ENCODE peak calls at places on chromosome 5, in seven cellular contexts. One of them, this sample, is unnamed.

GRCh38 chr5:175383350-175383749 is 60.6 kb downstream of the DRD1 start:
- DNase-seq in hepatocyte: no peak
- DNase-seq in NCI-H2081: no peak
- DNase-seq in MCF 10A: no peak
- DNase-seq in AG04450: no peak
- DNase-seq in ovary: no peak
- DNase-seq in choroid plexus epithelial cell: no peak
- DNase-seq in this sample: no peak

GRCh38 chr5:95066048-95066447 is 218.8 kb downstream of the MCTP1 start:
- DNase-seq in hepatocyte: no peak
- DNase-seq in NCI-H2081: no peak
- DNase-seq in MCF 10A: no peak
- DNase-seq in AG04450: no peak
- DNase-seq in ovary: no peak
- DNase-seq in choroid plexus epithelial cell: no peak
- DNase-seq in this sample: no peak

GRCh38 chr5:181114844-181115778 is 15.9 kb downstream of the OR2V1 start:
- DNase-seq in hepatocyte: peak; percentile 24
- DNase-seq in NCI-H2081: no peak
- DNase-seq in MCF 10A: peak; percentile 42
- DNase-seq in AG04450: peak; percentile 21
- DNase-seq in ovary: no peak
- DNase-seq in choroid plexus epithelial cell: peak; percentile 39
- DNase-seq in this sample: no peak

GRCh38 chr5:160311491-160312138 is 749 bp downstream of the CCNJL start:
- DNase-seq in hepatocyte: peak; percentile 38
- DNase-seq in NCI-H2081: no peak
- DNase-seq in MCF 10A: no peak
- DNase-seq in AG04450: no peak
- DNase-seq in ovary: peak; percentile 59
- DNase-seq in choroid plexus epithelial cell: no peak
- DNase-seq in this sample: no peak

GRCh38 chr5:35230043-35230611 is at the start of gene PRLR:
- DNase-seq in hepatocyte: peak; percentile 77
- DNase-seq in NCI-H2081: no peak
- DNase-seq in MCF 10A: peak; percentile 85
- DNase-seq in AG04450: no peak
- DNase-seq in ovary: peak; percentile 60
- DNase-seq in choroid plexus epithelial cell: peak; percentile 44
- DNase-seq in this sample: peak; percentile 86

GRCh38 chr5:80837679-80838078 is 122.5 kb upstream of the RASGRF2 start:
- DNase-seq in hepatocyte: no peak
- DNase-seq in NCI-H2081: no peak
- DNase-seq in MCF 10A: no peak
- DNase-seq in AG04450: no peak
- DNase-seq in ovary: no peak
- DNase-seq in choroid plexus epithelial cell: no peak
- DNase-seq in this sample: peak; percentile 11

GRCh38 chr5:177105546-177106476 is 19.1 kb downstream of the FGFR4 start:
- DNase-seq in hepatocyte: no peak
- DNase-seq in NCI-H2081: no peak
- DNase-seq in MCF 10A: no peak
- DNase-seq in AG04450: no peak
- DNase-seq in ovary: no peak
- DNase-seq in choroid plexus epithelial cell: no peak
- DNase-seq in this sample: no peak

GRCh38 chr5:132840896-132841818 is 10.7 kb upstream of the SHROOM1 start:
- DNase-seq in hepatocyte: no peak
- DNase-seq in NCI-H2081: no peak
- DNase-seq in MCF 10A: peak; percentile 98
- DNase-seq in AG04450: no peak
- DNase-seq in ovary: no peak
- DNase-seq in choroid plexus epithelial cell: peak; percentile 35
- DNase-seq in this sample: no peak

GRCh38 chr5:54180616-54181015 is 129.8 kb downstream of the ARL15 start:
- DNase-seq in hepatocyte: no peak
- DNase-seq in NCI-H2081: no peak
- DNase-seq in MCF 10A: no peak
- DNase-seq in AG04450: no peak
- DNase-seq in ovary: no peak
- DNase-seq in choroid plexus epithelial cell: peak; percentile 27
- DNase-seq in this sample: no peak

GRCh38 chr5:39896104-39896503 is 471.3 kb upstream of the DAB2 start:
- DNase-seq in hepatocyte: no peak
- DNase-seq in NCI-H2081: no peak
- DNase-seq in MCF 10A: no peak
- DNase-seq in AG04450: no peak
- DNase-seq in ovary: no peak
- DNase-seq in choroid plexus epithelial cell: no peak
- DNase-seq in this sample: no peak

GRCh38 chr5:56601641-56602071 is 213.7 kb upstream of the MAP3K1 start:
- DNase-seq in hepatocyte: no peak
- DNase-seq in NCI-H2081: no peak
- DNase-seq in MCF 10A: no peak
- DNase-seq in AG04450: peak; percentile 39
- DNase-seq in ovary: no peak
- DNase-seq in choroid plexus epithelial cell: peak; percentile 50
- DNase-seq in this sample: no peak

GRCh38 chr5:131528682-131529081 is 106.3 kb downstream of the RAPGEF6 start:
- DNase-seq in hepatocyte: peak; percentile 6
- DNase-seq in NCI-H2081: no peak
- DNase-seq in MCF 10A: no peak
- DNase-seq in AG04450: no peak
- DNase-seq in ovary: no peak
- DNase-seq in choroid plexus epithelial cell: no peak
- DNase-seq in this sample: peak; percentile 80

GRCh38 chr5:159409801-159410200 is 79.5 kb upstream of the IL12B start:
- DNase-seq in hepatocyte: no peak
- DNase-seq in NCI-H2081: no peak
- DNase-seq in MCF 10A: no peak
- DNase-seq in AG04450: no peak
- DNase-seq in ovary: no peak
- DNase-seq in choroid plexus epithelial cell: peak; percentile 11
- DNase-seq in this sample: no peak

GRCh38 chr5:73564644-73565165 is 734 bp downstream of the ANKRA2 start:
- DNase-seq in hepatocyte: no peak
- DNase-seq in NCI-H2081: no peak
- DNase-seq in MCF 10A: peak; percentile 11
- DNase-seq in AG04450: no peak
- DNase-seq in ovary: no peak
- DNase-seq in choroid plexus epithelial cell: peak; percentile 17
- DNase-seq in this sample: no peak

GRCh38 chr5:117054808-117055398 is 480.3 kb upstream of the SEMA6A start:
- DNase-seq in hepatocyte: no peak
- DNase-seq in NCI-H2081: peak; percentile 41
- DNase-seq in MCF 10A: no peak
- DNase-seq in AG04450: no peak
- DNase-seq in ovary: no peak
- DNase-seq in choroid plexus epithelial cell: no peak
- DNase-seq in this sample: peak; percentile 37

GRCh38 chr5:148005788-148006520 is 57.8 kb upstream of the SPINK5 start:
- DNase-seq in hepatocyte: no peak
- DNase-seq in NCI-H2081: no peak
- DNase-seq in MCF 10A: no peak
- DNase-seq in AG04450: no peak
- DNase-seq in ovary: no peak
- DNase-seq in choroid plexus epithelial cell: no peak
- DNase-seq in this sample: no peak

GRCh38 chr5:50547303-50547702 is 106.2 kb upstream of the EMB start:
- DNase-seq in hepatocyte: no peak
- DNase-seq in NCI-H2081: no peak
- DNase-seq in MCF 10A: no peak
- DNase-seq in AG04450: no peak
- DNase-seq in ovary: no peak
- DNase-seq in choroid plexus epithelial cell: no peak
- DNase-seq in this sample: no peak

GRCh38 chr5:125634242-125634835 is 788.9 kb upstream of the GRAMD2B start:
- DNase-seq in hepatocyte: no peak
- DNase-seq in NCI-H2081: peak; percentile 52
- DNase-seq in MCF 10A: no peak
- DNase-seq in AG04450: no peak
- DNase-seq in ovary: no peak
- DNase-seq in choroid plexus epithelial cell: no peak
- DNase-seq in this sample: no peak

GRCh38 chr5:167029488-167029887 is 1262.0 kb upstream of the WWC1 start:
- DNase-seq in hepatocyte: no peak
- DNase-seq in NCI-H2081: no peak
- DNase-seq in MCF 10A: no peak
- DNase-seq in AG04450: no peak
- DNase-seq in ovary: no peak
- DNase-seq in choroid plexus epithelial cell: no peak
- DNase-seq in this sample: no peak

GRCh38 chr5:73218552-73219171 is 45.7 kb downstream of the TMEM174 start:
- DNase-seq in hepatocyte: peak; percentile 42
- DNase-seq in NCI-H2081: peak; percentile 7
- DNase-seq in MCF 10A: peak; percentile 55
- DNase-seq in AG04450: peak; percentile 39
- DNase-seq in ovary: no peak
- DNase-seq in choroid plexus epithelial cell: peak; percentile 84
- DNase-seq in this sample: no peak

GRCh38 chr5:1431896-1432295 is 13.3 kb downstream of the SLC6A3 start:
- DNase-seq in hepatocyte: no peak
- DNase-seq in NCI-H2081: no peak
- DNase-seq in MCF 10A: no peak
- DNase-seq in AG04450: no peak
- DNase-seq in ovary: peak; percentile 3
- DNase-seq in choroid plexus epithelial cell: no peak
- DNase-seq in this sample: no peak

GRCh38 chr5:110726249-110727024 is at the start of gene TMEM232:
- DNase-seq in hepatocyte: peak; percentile 90
- DNase-seq in NCI-H2081: peak; percentile 66
- DNase-seq in MCF 10A: no peak
- DNase-seq in AG04450: no peak
- DNase-seq in ovary: peak; percentile 56
- DNase-seq in choroid plexus epithelial cell: peak; percentile 89
- DNase-seq in this sample: peak; percentile 91

GRCh38 chr5:109063223-109063622 is 315.5 kb downstream of the FER start:
- DNase-seq in hepatocyte: no peak
- DNase-seq in NCI-H2081: no peak
- DNase-seq in MCF 10A: no peak
- DNase-seq in AG04450: no peak
- DNase-seq in ovary: no peak
- DNase-seq in choroid plexus epithelial cell: peak; percentile 5
- DNase-seq in this sample: no peak

GRCh38 chr5:171865431-171865830 is 79.8 kb downstream of the SMIM23 start:
- DNase-seq in hepatocyte: no peak
- DNase-seq in NCI-H2081: no peak
- DNase-seq in MCF 10A: no peak
- DNase-seq in AG04450: no peak
- DNase-seq in ovary: no peak
- DNase-seq in choroid plexus epithelial cell: no peak
- DNase-seq in this sample: no peak

GRCh38 chr5:43019615-43020293 is 20.4 kb downstream of the ANXA2R start:
- DNase-seq in hepatocyte: peak; percentile 85
- DNase-seq in NCI-H2081: peak; percentile 91
- DNase-seq in MCF 10A: no peak
- DNase-seq in AG04450: no peak
- DNase-seq in ovary: peak; percentile 44
- DNase-seq in choroid plexus epithelial cell: peak; percentile 92
- DNase-seq in this sample: peak; percentile 88

This sample was measured in small intestine.